ENCODE peak calls at places on chromosomes 2 and 18, in eight cellular contexts. G is thoracic aorta, W is sigmoid colon, N is fibroblast of lung, E is dorsolateral prefrontal cortex, P is heart left ventricle, R is Peyer's patch, K is AG09319. S is an unnamed sample.

GRCh38 chr2:106193491-106193976 is 567 bp downstream of the UXS1 start:
- DNase-seq in K (no peak), N (no peak), G (no peak), E (peak), W (no peak), R (peak), P (peak), S (no peak)

GRCh38 chr2:235734700-235735205 is 240.9 kb downstream of the AGAP1 start:
- DNase-seq in R (no peak), N (no peak), P (no peak), W (peak), K (no peak), G (no peak), E (no peak), S (peak)

GRCh38 chr2:152523091-152523490 is 188.1 kb downstream of the FMNL2 start:
- DNase-seq in R (no peak), W (no peak), E (no peak), K (no peak), P (no peak), G (no peak), N (peak), S (no peak)

GRCh38 chr2:32558492-32558891 is 69.4 kb upstream of the TTC27 start:
- DNase-seq in P (no peak), E (no peak), W (no peak), R (no peak), N (peak), K (no peak), G (no peak), S (no peak)

GRCh38 chr18:11149441-11150270 is at the start of gene PIEZO2:
- DNase-seq in W (peak), R (no peak), E (peak), G (no peak), K (no peak), P (peak), N (peak), S (peak)

GRCh38 chr18:62461591-62461990 is 61.2 kb upstream of the ZCCHC2 start:
- DNase-seq in E (no peak), N (no peak), G (no peak), R (no peak), W (no peak), P (no peak), K (no peak), S (no peak)

GRCh38 chr18:60469396-60469795 is 96.8 kb upstream of the MC4R start:
- DNase-seq in G (no peak), K (no peak), P (no peak), E (no peak), R (no peak), N (peak), W (no peak), S (no peak)

GRCh38 chr2:215698566-215698965 is 262.7 kb upstream of the FN1 start:
- DNase-seq in R (no peak), G (no peak), K (peak), W (no peak), P (no peak), E (no peak), N (peak), S (no peak)

GRCh38 chr2:60525859-60526258 is 27.6 kb downstream of the BCL11A start:
- DNase-seq in K (no peak), P (no peak), N (no peak), W (no peak), G (no peak), R (no peak), E (no peak), S (no peak)

GRCh38 chr2:236857781-236858180 is 227.9 kb upstream of the COPS8 start:
- DNase-seq in R (no peak), G (no peak), K (no peak), P (no peak), W (peak), N (no peak), E (no peak), S (peak)

GRCh38 chr2:234979204-234980167 is 27.7 kb downstream of the SH3BP4 start:
- DNase-seq in R (no peak), N (no peak), P (peak), K (no peak), G (no peak), W (no peak), E (no peak), S (no peak)

GRCh38 chr2:86039178-86039962 is 66.3 kb downstream of the POLR1A start:
- DNase-seq in K (no peak), R (peak), N (no peak), P (peak), W (peak), E (peak), G (no peak), S (peak)

GRCh38 chr2:72340665-72341064 is 193.0 kb upstream of the CYP26B1 start:
- DNase-seq in G (no peak), R (no peak), W (no peak), P (no peak), K (peak), E (no peak), N (no peak), S (no peak)

GRCh38 chr2:176160251-176161040 is 3.3 kb downstream of the HOXD3 start:
- DNase-seq in N (no peak), W (no peak), P (no peak), G (no peak), E (no peak), K (no peak), R (no peak), S (no peak)

GRCh38 chr2:230602562-230603230 is 109.9 kb upstream of the CAB39 start:
- DNase-seq in W (no peak), P (no peak), R (peak), E (no peak), G (no peak), K (no peak), N (no peak), S (no peak)

GRCh38 chr2:128172191-128172590 is 81.2 kb downstream of the UGGT1 start:
- DNase-seq in W (no peak), E (no peak), G (no peak), N (peak), R (no peak), K (no peak), P (no peak), S (no peak)
- TF ChIP-seq CTCF in W (peak), E (peak), G (peak), N (peak), R (no peak), K (peak), P (peak), S (no peak)

DNA sequence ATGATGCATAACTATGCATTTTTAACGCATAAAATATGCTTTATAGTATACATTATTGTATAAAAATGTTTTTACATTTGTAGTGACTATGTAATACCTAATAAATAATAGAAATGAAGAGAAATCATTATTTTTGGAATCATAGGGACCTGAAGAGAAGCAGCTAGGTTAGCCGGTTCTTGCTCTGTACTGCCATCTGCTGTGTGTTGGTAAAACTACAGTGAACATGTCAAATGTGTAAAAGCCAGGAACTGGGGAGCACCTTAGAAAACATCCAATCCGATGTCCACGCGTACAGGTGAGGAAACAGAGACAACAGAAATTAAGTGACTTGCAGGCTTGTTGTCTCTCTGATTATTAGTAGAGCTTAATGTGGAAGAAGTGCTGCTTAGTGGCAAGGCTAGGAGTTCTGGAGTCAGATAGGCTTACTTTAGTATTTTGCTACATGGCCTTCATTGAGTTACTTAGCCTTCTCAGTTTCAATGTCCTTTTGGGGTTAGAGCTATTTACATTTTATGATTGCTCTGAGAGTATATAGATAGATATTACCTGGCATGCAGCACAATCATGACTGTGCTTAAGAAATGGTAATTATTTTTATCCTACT is 386.5 kb downstream of the DLGAP1 start:
- DNase-seq in K (peak), P (no peak), G (no peak), W (no peak), R (peak), N (peak), E (no peak), S (no peak)
- TF ChIP-seq CTCF in K (peak), P (peak), G (peak), W (peak), R (peak), N (peak), E (peak), S (peak)

GRCh38 chr2:13046557-13047165 is 329.9 kb downstream of the TRIB2 start:
- DNase-seq in E (no peak), P (no peak), R (no peak), W (no peak), K (no peak), N (peak), G (no peak), S (no peak)
- TF ChIP-seq CTCF in E (peak), P (peak), R (no peak), W (no peak), K (peak), N (peak), G (no peak), S (no peak)

DNA sequence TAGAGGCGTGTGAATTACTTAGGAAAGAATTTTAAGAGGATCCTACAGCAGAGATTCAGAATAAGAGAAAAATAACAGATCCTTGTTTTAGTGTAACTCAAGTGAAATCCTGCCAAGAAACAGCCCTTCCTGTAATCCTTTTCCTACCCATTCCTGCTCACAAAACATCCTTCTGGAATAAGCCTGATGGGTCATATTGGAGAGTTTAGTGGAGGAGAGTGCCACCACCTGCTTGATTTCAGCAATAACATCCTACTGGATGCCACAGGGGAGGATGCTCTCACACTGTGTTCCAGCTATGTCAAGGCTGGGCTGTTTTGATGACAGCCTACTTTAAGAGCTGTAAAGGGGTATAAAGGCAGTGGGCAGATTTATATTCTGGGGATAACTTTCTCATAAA is 54.8 kb upstream of the CCDC178 start:
- DNase-seq in G (no peak), K (no peak), N (peak), R (no peak), P (no peak), W (no peak), E (no peak), S (no peak)
- TF ChIP-seq CTCF in G (peak), K (peak), N (peak), R (no peak), P (peak), W (no peak), E (peak), S (peak)

GRCh38 chr18:63843008-63843407 is 44.5 kb upstream of the SERPINB2 start:
- DNase-seq in P (no peak), N (no peak), G (no peak), E (no peak), W (no peak), K (no peak), R (no peak), S (no peak)

GRCh38 chr18:63850010-63850409 is 37.5 kb upstream of the SERPINB2 start:
- DNase-seq in E (no peak), G (no peak), P (no peak), R (no peak), K (no peak), N (peak), W (no peak), S (no peak)

GRCh38 chr18:63848159-63848558 is 39.3 kb upstream of the SERPINB2 start:
- DNase-seq in W (no peak), N (peak), P (no peak), R (no peak), E (no peak), G (no peak), K (peak), S (no peak)

GRCh38 chr18:63844254-63844653 is 43.3 kb upstream of the SERPINB2 start:
- DNase-seq in G (no peak), N (peak), R (no peak), E (no peak), K (peak), W (no peak), P (no peak), S (no peak)
- TF ChIP-seq CTCF in G (no peak), N (peak), R (no peak), E (peak), K (peak), W (peak), P (peak), S (no peak)